ENCODE peak calls at places on chromosomes 16 and 17, in four cellular contexts. B, S, K and R are unnamed samples.

GRCh38 chr17:82213251-82214011 is 789 bp upstream of the CCDC57 start:
- DNase-seq in B (peak), K (peak), S (peak), R (no peak)

GRCh38 chr16:4820652-4821051 is 18.2 kb upstream of the ROGDI start:
- DNase-seq in S (no peak), K (no peak), B (no peak), R (no peak)

GRCh38 chr17:3627768-3628167 is 8.3 kb downstream of the SHPK start:
- DNase-seq in S (no peak), K (no peak), B (no peak), R (no peak)

GRCh38 chr16:84322749-84323148 is 28.1 kb downstream of the WFDC1 start:
- DNase-seq in B (no peak), S (no peak), K (no peak), R (no peak)

GRCh38 chr17:18039535-18040286 is 503 bp downstream of the GID4 start:
- DNase-seq in S (no peak), K (no peak), B (peak), R (no peak)

GRCh38 chr17:2094891-2095535 is 40.1 kb downstream of the HIC1 start:
- DNase-seq in S (peak), B (no peak), K (peak), R (peak)

GRCh38 chr16:75305364-75306101 is 54.1 kb upstream of the BCAR1 start:
- DNase-seq in K (no peak), B (peak), S (peak), R (peak)

GRCh38 chr17:49874911-49875310 is 27.0 kb upstream of the TAC4 start:
- DNase-seq in B (no peak), S (no peak), K (no peak), R (no peak)

GRCh38 chr16:3878610-3879009 is 1.9 kb downstream of the CREBBP start:
- DNase-seq in S (peak), K (no peak), B (no peak), R (no peak)

GRCh38 chr17:1958134-1958881 is 66.8 kb downstream of the RTN4RL1 start:
- DNase-seq in B (no peak), S (no peak), K (no peak), R (no peak)

GRCh38 chr17:79913451-79913850 is 74.2 kb upstream of the CBX4 start:
- DNase-seq in B (no peak), S (no peak), K (no peak), R (no peak)

GRCh38 chr17:77011173-77012011 is 129.4 kb upstream of the SEC14L1 start:
- DNase-seq in K (no peak), S (peak), B (peak), R (peak)

GRCh38 chr17:78412403-78412802 is 34.0 kb downstream of the PGS1 start:
- DNase-seq in S (peak), B (no peak), K (no peak), R (no peak)

GRCh38 chr17:48192321-48192731 is 84.8 kb downstream of the SNX11 start:
- DNase-seq in B (no peak), S (no peak), K (no peak), R (no peak)

GRCh38 chr17:82775033-82775823 is 23.4 kb downstream of the TBCD start:
- DNase-seq in K (peak), S (peak), B (no peak), R (no peak)

GRCh38 chr16:8572919-8573724 is 17.2 kb downstream of the TMEM114 start:
- DNase-seq in B (peak), S (peak), K (no peak), R (peak)

GRCh38 chr17:80884811-80885210 is 106.8 kb upstream of the CHMP6 start:
- DNase-seq in B (no peak), S (no peak), K (no peak), R (no peak)

GRCh38 chr16:177981-178676 is 1.6 kb downstream of the HBA1 start:
- DNase-seq in B (no peak), S (no peak), K (no peak), R (no peak)

GRCh38 chr16:65576631-65577030 is 454.8 kb upstream of the CDH11 start:
- DNase-seq in B (no peak), S (no peak), K (no peak), R (no peak)

GRCh38 chr17:76370261-76370993 is 14.0 kb upstream of the SPHK1 start:
- DNase-seq in B (peak), S (peak), K (peak), R (no peak)

GRCh38 chr16:67884684-67885083 is at the start of gene NRN1L:
- DNase-seq in B (no peak), K (peak), S (peak), R (peak)

GRCh38 chr16:30997887-30998711 is 12.3 kb downstream of the STX1B start:
- DNase-seq in K (no peak), S (peak), B (peak), R (no peak)

GRCh38 chr17:61474235-61474927 is 22.2 kb downstream of the TBX4 start:
- DNase-seq in B (no peak), K (no peak), S (peak), R (no peak)

GRCh38 chr17:6085812-6086211 is 15.6 kb downstream of the WSCD1 start:
- DNase-seq in B (no peak), S (no peak), K (no peak), R (no peak)

GRCh38 chr16:56269824-56270684 is 78.8 kb downstream of the GNAO1 start:
- DNase-seq in K (peak), S (peak), B (no peak), R (peak)

GRCh38 chr17:4934173-4934979 is 2.3 kb downstream of the GP1BA start:
- DNase-seq in B (peak), K (no peak), S (peak), R (no peak)

GRCh38 chr16:24689128-24689527 is 40.3 kb upstream of the TNRC6A start:
- DNase-seq in B (peak), K (no peak), S (peak), R (peak)

GRCh38 chr17:82887255-82888164 is 47.7 kb upstream of the ZNF750 start:
- DNase-seq in K (no peak), B (no peak), S (peak), R (no peak)